ENCODE peak calls at places on chromosomes 11 and 22, in five cellular contexts. One of them, this sample, is unnamed.

GRCh38 chr11:102309621-102310541 is 7.4 kb upstream of the BIRC3 start:
- DNase-seq in K562: no peak
- DNase-seq in HepG2: peak; percentile 18
- DNase-seq in GM12878: no peak
- DNase-seq in H1: peak; percentile 17
- DNase-seq in this sample: peak; percentile 79

GRCh38 chr11:27277843-27278242 is 85.2 kb downstream of the CCDC34 start:
- DNase-seq in K562: no peak
- DNase-seq in HepG2: no peak
- DNase-seq in H1: no peak
- DNase-seq in GM12878: no peak
- DNase-seq in this sample: no peak

GRCh38 chr11:60899021-60899936 is 7.1 kb downstream of the PRPF19 start:
- DNase-seq in HepG2: peak; percentile 56
- DNase-seq in H1: no peak
- DNase-seq in K562: peak; percentile 53
- DNase-seq in GM12878: no peak
- DNase-seq in this sample: peak; percentile 38

GRCh38 chr11:102410382-102410784 is 42.2 kb downstream of the TMEM123 start:
- DNase-seq in K562: no peak
- DNase-seq in GM12878: no peak
- DNase-seq in H1: no peak
- DNase-seq in HepG2: no peak
- DNase-seq in this sample: no peak

GRCh38 chr11:96339704-96340554 is 3.1 kb downstream of the MAML2 start:
- DNase-seq in H1: no peak
- DNase-seq in HepG2: no peak
- DNase-seq in K562: no peak
- DNase-seq in GM12878: no peak
- DNase-seq in this sample: no peak

GRCh38 chr22:33519140-33519973 is 400.9 kb downstream of the LARGE1 start:
- DNase-seq in H1: no peak
- DNase-seq in HepG2: peak; percentile 73
- DNase-seq in K562: peak; percentile 14
- DNase-seq in GM12878: peak; percentile 37
- DNase-seq in this sample: peak; percentile 30

GRCh38 chr11:44332665-44333064 is 22.7 kb upstream of the ALX4 start:
- DNase-seq in K562: no peak
- DNase-seq in H1: no peak
- DNase-seq in HepG2: no peak
- DNase-seq in GM12878: no peak
- DNase-seq in this sample: no peak

GRCh38 chr22:38850941-38851849 is 7.4 kb upstream of the NPTXR start:
- DNase-seq in HepG2: no peak
- DNase-seq in GM12878: no peak
- DNase-seq in K562: no peak
- DNase-seq in H1: no peak
- DNase-seq in this sample: no peak

GRCh38 chr11:96050435-96051182 is 126.7 kb upstream of the MTMR2 start:
- DNase-seq in H1: no peak
- DNase-seq in GM12878: no peak
- DNase-seq in HepG2: peak; percentile 76
- DNase-seq in K562: no peak
- DNase-seq in this sample: no peak

GRCh38 chr22:26552466-26552865 is 37.5 kb downstream of the TPST2 start:
- DNase-seq in HepG2: no peak
- DNase-seq in GM12878: no peak
- DNase-seq in H1: no peak
- DNase-seq in K562: no peak
- DNase-seq in this sample: no peak

GRCh38 chr22:32788884-32789624 is 12.5 kb upstream of the TIMP3 start:
- DNase-seq in HepG2: peak; percentile 74
- DNase-seq in GM12878: no peak
- DNase-seq in K562: no peak
- DNase-seq in H1: no peak
- DNase-seq in this sample: no peak

GRCh38 chr11:416757-417621 is 2.2 kb upstream of the SIGIRR start:
- DNase-seq in K562: no peak
- DNase-seq in GM12878: no peak
- DNase-seq in H1: peak; percentile 50
- DNase-seq in HepG2: no peak
- DNase-seq in this sample: peak; percentile 88

GRCh38 chr11:87398913-87399312 is 361.2 kb downstream of the TMEM135 start:
- DNase-seq in K562: no peak
- DNase-seq in HepG2: no peak
- DNase-seq in H1: no peak
- DNase-seq in GM12878: no peak
- DNase-seq in this sample: no peak

GRCh38 chr11:133835258-133836075 is 9.8 kb downstream of the SPATA19 start:
- DNase-seq in K562: no peak
- DNase-seq in GM12878: peak; percentile 23
- DNase-seq in HepG2: peak; percentile 61
- DNase-seq in H1: peak; percentile 68
- DNase-seq in this sample: peak; percentile 72

GRCh38 chr11:61362542-61362875 is 335 bp downstream of the TMEM138 start:
- DNase-seq in HepG2: peak; percentile 35
- DNase-seq in K562: peak; percentile 41
- DNase-seq in GM12878: no peak
- DNase-seq in H1: no peak
- DNase-seq in this sample: no peak

GRCh38 chr11:95375881-95376280 is 144.9 kb upstream of the SESN3 start:
- DNase-seq in H1: no peak
- DNase-seq in K562: no peak
- DNase-seq in GM12878: no peak
- DNase-seq in HepG2: no peak
- DNase-seq in this sample: no peak

GRCh38 chr11:116459644-116460043 is 313.1 kb downstream of the BUD13 start:
- DNase-seq in HepG2: no peak
- DNase-seq in H1: no peak
- DNase-seq in GM12878: no peak
- DNase-seq in K562: no peak
- DNase-seq in this sample: no peak

GRCh38 chr11:115672999-115673411 is 168.8 kb upstream of the CADM1 start:
- DNase-seq in H1: no peak
- DNase-seq in K562: no peak
- DNase-seq in HepG2: no peak
- DNase-seq in GM12878: no peak
- DNase-seq in this sample: no peak

GRCh38 chr11:70555092-70555491 is 156.8 kb downstream of the CTTN start:
- DNase-seq in HepG2: no peak
- DNase-seq in K562: no peak
- DNase-seq in GM12878: no peak
- DNase-seq in H1: no peak
- DNase-seq in this sample: no peak

GRCh38 chr22:47161631-47162030 is 399.2 kb downstream of the TBC1D22A start:
- DNase-seq in K562: no peak
- DNase-seq in H1: no peak
- DNase-seq in HepG2: no peak
- DNase-seq in GM12878: no peak
- DNase-seq in this sample: peak; percentile 8

GRCh38 chr22:48867891-48868290 is 959.8 kb downstream of the BRD1 start:
- DNase-seq in GM12878: no peak
- DNase-seq in HepG2: no peak
- DNase-seq in K562: no peak
- DNase-seq in H1: no peak
- DNase-seq in this sample: no peak

DNA sequence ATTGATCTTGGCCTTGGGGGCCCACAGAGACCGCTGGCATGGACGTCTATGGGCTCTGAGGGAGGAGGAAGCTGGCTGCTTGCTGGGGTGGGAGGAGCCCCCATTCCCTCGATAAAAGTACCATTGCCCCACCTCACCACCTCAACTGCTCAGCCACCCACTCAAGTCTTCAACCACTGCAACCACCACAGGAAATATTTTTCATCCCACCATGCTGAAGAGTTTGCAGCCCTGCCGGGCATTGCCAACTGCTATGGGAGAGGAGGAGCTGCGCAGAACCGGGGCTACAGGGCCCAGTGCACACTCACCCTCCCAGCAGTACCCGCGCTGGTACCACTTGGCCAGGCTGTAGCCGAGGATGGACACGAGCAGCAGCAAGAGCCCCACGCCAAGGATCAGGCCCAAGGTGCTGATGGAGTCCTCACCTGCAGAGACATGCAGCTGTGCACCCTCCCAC is 29.2 kb downstream of the IL10RA start:
- DNase-seq in K562: no peak
- DNase-seq in GM12878: no peak
- DNase-seq in H1: no peak
- DNase-seq in HepG2: no peak
- DNase-seq in this sample: no peak
- TF ChIP-seq ATF2 in K562: no peak
- TF ChIP-seq ATF2 in GM12878: no peak
- TF ChIP-seq ATF2 in H1: no peak
- TF ChIP-seq ATF2 in HepG2: no peak
- TF ChIP-seq ATF2 in this sample: no peak

GRCh38 chr22:31661851-31662667 is at the start of gene PISD:
- DNase-seq in H1: peak; percentile 92
- DNase-seq in K562: peak; percentile 95
- DNase-seq in GM12878: peak; percentile 89
- DNase-seq in HepG2: peak; percentile 92
- DNase-seq in this sample: peak; percentile 98

GRCh38 chr22:31659246-31659645 is 2.8 kb downstream of the PISD start:
- DNase-seq in GM12878: no peak
- DNase-seq in H1: no peak
- DNase-seq in K562: no peak
- DNase-seq in HepG2: no peak
- DNase-seq in this sample: no peak

DNA sequence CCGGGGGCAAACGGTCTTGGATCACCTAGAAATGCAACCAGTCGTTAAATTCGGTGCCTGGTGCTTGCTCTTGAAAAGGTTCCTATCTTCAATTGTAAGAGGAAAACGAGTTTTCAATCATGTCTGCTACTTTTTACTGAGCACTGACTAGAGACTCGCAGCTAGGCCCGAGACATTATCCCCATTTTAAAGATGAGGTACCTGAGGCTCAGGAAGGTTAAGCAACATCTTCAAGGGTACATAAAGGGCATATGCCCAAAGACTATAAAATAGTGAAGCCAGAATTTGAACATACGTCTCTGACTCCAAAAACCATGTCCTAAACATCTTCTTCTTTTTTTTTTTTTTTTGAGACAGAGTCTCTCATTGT is 638 bp upstream of the PISD start:
- DNase-seq in GM12878: no peak
- DNase-seq in K562: no peak
- DNase-seq in HepG2: no peak
- DNase-seq in H1: no peak
- DNase-seq in this sample: no peak
- TF ChIP-seq ATF2 in GM12878: no peak
- TF ChIP-seq ATF2 in K562: no peak
- TF ChIP-seq ATF2 in HepG2: no peak
- TF ChIP-seq ATF2 in H1: no peak
- TF ChIP-seq ATF2 in this sample: no peak

DNA sequence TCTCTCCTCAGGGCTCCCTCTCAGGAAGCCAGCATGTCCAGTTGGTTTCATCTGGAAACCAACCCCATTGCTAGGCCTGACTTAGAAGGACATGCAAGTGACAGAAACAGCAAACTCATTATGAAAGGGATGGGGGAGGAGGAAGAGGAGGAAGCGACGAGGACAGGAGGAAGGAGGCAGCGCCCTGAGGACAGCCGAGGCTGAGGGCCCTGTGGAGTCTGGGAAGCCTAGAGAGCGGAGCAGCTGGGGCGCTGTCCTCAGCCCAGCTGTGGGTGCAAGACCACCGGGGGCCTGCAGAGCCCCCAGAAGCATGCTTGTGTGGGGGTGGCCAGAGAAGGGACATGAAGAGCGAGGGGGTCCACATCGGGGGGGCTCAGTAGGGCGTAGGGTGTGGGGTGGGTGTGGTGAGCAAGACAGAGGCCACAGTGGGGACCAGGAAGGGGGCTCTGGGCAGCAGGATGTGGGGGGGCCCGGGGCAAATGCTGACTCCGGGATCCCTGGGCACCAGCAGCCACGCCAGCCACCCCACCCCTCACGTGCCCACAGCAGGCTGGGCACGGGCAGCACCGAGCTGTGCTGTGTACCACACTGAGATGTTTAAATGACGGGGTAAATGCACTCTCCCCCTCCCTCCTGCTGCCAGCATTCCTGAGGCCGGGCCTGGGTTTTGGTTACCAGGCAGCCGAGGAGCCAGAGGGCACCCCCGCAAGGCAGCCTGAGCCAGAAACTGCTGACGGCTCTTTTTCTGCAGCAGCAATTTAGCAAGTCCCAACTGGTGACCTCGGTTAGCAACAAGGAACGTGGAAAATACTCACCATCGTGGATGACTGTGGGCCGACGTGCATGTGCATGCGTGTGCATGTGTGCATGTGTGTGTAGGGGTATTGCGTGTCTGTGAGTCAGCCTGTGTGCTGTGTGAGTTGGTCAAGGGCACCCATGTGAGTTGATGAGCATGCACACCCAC is 82.7 kb upstream of the LINC01488 start:
- DNase-seq in H1: no peak
- DNase-seq in K562: no peak
- DNase-seq in GM12878: no peak
- DNase-seq in HepG2: no peak
- DNase-seq in this sample: peak; percentile 22
- TF ChIP-seq ATF2 in H1: no peak
- TF ChIP-seq ATF2 in K562: no peak
- TF ChIP-seq ATF2 in GM12878: no peak
- TF ChIP-seq ATF2 in HepG2: no peak
- TF ChIP-seq ATF2 in this sample: no peak

DNA sequence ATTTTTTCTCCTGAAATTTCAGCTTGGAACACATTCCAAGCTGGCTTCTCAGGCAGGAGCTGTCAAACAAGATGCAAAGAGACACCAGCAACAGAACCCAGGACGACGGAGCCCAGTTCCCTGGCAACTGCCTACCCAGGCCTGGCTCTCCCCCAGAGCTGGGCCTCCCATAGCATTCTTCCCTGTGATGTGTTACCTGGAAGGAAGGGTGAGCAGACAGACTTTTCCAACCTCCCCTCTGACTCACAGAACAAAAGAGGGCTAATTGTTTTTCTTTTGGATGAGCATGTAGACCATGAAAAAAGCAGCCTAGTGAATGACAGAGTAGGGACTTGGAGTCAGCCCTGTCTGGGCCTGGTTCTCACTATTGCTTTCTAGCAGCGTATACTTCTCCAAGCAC is 55.3 kb upstream of the BMAL1 start:
- DNase-seq in H1: no peak
- DNase-seq in HepG2: no peak
- DNase-seq in K562: no peak
- DNase-seq in GM12878: no peak
- DNase-seq in this sample: no peak
- TF ChIP-seq ATF2 in H1: no peak
- TF ChIP-seq ATF2 in HepG2: no peak
- TF ChIP-seq ATF2 in K562: no peak
- TF ChIP-seq ATF2 in GM12878: no peak
- TF ChIP-seq ATF2 in this sample: no peak

GRCh38 chr11:19918302-19919049 is 205.8 kb downstream of the NAV2 start:
- DNase-seq in GM12878: no peak
- DNase-seq in H1: no peak
- DNase-seq in HepG2: no peak
- DNase-seq in K562: no peak
- DNase-seq in this sample: no peak
- TF ChIP-seq ATF2 in GM12878: no peak
- TF ChIP-seq ATF2 in H1: no peak
- TF ChIP-seq ATF2 in HepG2: no peak
- TF ChIP-seq ATF2 in K562: no peak
- TF ChIP-seq ATF2 in this sample: no peak